ENCODE peak calls at places on chromosomes 2 and 18, in five cellular contexts. R is effector memory CD4-positive, alpha-beta T cell; A is psoas muscle; O is left ventricle myocardium inferior; S is tibial artery. L is an unnamed sample.

GRCh38 chr2:224016963-224017362 is 22.1 kb downstream of the SERPINE2 start:
- DNase-seq in S (no peak), O (no peak), R (no peak), A (no peak), L (no peak)

GRCh38 chr18:24810561-24810960 is 350.1 kb downstream of the HRH4 start:
- DNase-seq in A (no peak), S (no peak), R (no peak), O (no peak), L (no peak)

GRCh38 chr2:1708476-1709334 is 35.6 kb downstream of the PXDN start:
- DNase-seq in S (no peak), O (no peak), R (no peak), A (no peak), L (no peak)

GRCh38 chr2:85221291-85221690 is 88.1 kb downstream of the TCF7L1 start:
- DNase-seq in O (peak), S (no peak), R (no peak), A (no peak), L (no peak)

GRCh38 chr2:45237850-45238542 is 228.7 kb upstream of the SIX2 start:
- DNase-seq in S (peak), A (peak), R (no peak), O (peak), L (no peak)

GRCh38 chr2:168434164-168434563 is 21.9 kb upstream of the CERS6 start:
- DNase-seq in R (no peak), O (peak), S (no peak), A (peak), L (peak)

GRCh38 chr2:23791030-23791429 is 135.9 kb downstream of the ATAD2B start:
- DNase-seq in R (no peak), S (no peak), O (no peak), A (no peak), L (no peak)

GRCh38 chr2:143205106-143205764 is 76.0 kb downstream of the ARHGAP15 start:
- DNase-seq in S (no peak), O (no peak), R (no peak), A (no peak), L (no peak)

GRCh38 chr2:52258038-52258437 is 1226.1 kb upstream of the NRXN1 start:
- DNase-seq in O (no peak), R (no peak), A (no peak), S (no peak), L (no peak)

GRCh38 chr2:15776629-15776919 is 163.8 kb upstream of the MYCN start:
- DNase-seq in R (no peak), A (no peak), S (no peak), O (no peak), L (no peak)

GRCh38 chr2:175015340-175015739 is 10.2 kb upstream of the CHN1 start:
- DNase-seq in O (no peak), R (no peak), S (no peak), A (no peak), L (no peak)

GRCh38 chr2:118474151-118474561 is 373.3 kb downstream of the EN1 start:
- DNase-seq in S (no peak), O (no peak), A (no peak), R (no peak), L (no peak)

GRCh38 chr18:32802606-32803451 is 30.0 kb upstream of the KLHL14 start:
- DNase-seq in A (no peak), S (no peak), O (no peak), R (no peak), L (no peak)

GRCh38 chr18:26453370-26454030 is 94.9 kb downstream of the KCTD1 start:
- DNase-seq in S (no peak), A (no peak), R (no peak), O (no peak), L (no peak)

GRCh38 chr2:47907097-47907781 is 941 bp upstream of the FBXO11 start:
- DNase-seq in O (no peak), S (no peak), A (no peak), R (peak), L (no peak)

GRCh38 chr18:58389745-58390144 is 239.1 kb downstream of the ALPK2 start:
- DNase-seq in A (no peak), S (no peak), O (no peak), R (no peak), L (no peak)

GRCh38 chr2:128474014-128474961 is 155.6 kb upstream of the HS6ST1 start:
- DNase-seq in R (no peak), A (no peak), S (no peak), O (no peak), L (no peak)

GRCh38 chr18:37544713-37545112 is 20.9 kb downstream of the CELF4 start:
- DNase-seq in A (no peak), R (no peak), O (no peak), S (no peak), L (no peak)

GRCh38 chr2:120456867-120457266 is 110.9 kb downstream of the INHBB start:
- DNase-seq in R (no peak), O (no peak), A (no peak), S (no peak), L (no peak)

GRCh38 chr2:209416913-209417312 is 6.9 kb upstream of the MAP2 start:
- DNase-seq in R (no peak), A (no peak), S (no peak), O (no peak), L (no peak)

GRCh38 chr2:141595531-141595930 is 535.3 kb downstream of the LRP1B start:
- DNase-seq in S (no peak), A (no peak), R (no peak), O (no peak), L (no peak)

GRCh38 chr2:34161546-34161945 is 562.4 kb upstream of the FAM98A start:
- DNase-seq in O (no peak), R (no peak), S (no peak), A (no peak), L (no peak)

GRCh38 chr2:181457121-181457740 is at the start of gene ITGA4:
- DNase-seq in R (peak), A (peak), O (peak), S (peak), L (no peak)

GRCh38 chr2:155600296-155600695 is 732.2 kb downstream of the NR4A2 start:
- DNase-seq in O (no peak), R (no peak), S (no peak), A (no peak), L (no peak)

GRCh38 chr2:1655461-1655860 is 88.9 kb downstream of the PXDN start:
- DNase-seq in R (no peak), A (no peak), S (no peak), O (no peak), L (no peak)

GRCh38 chr2:16192416-16193216 is 252.3 kb downstream of the MYCN start:
- DNase-seq in S (no peak), R (no peak), O (no peak), A (no peak), L (no peak)

GRCh38 chr2:234914371-234915154 is 37.3 kb upstream of the SH3BP4 start:
- DNase-seq in S (no peak), A (no peak), R (no peak), O (no peak), L (no peak)

GRCh38 chr2:16323131-16323520 is 342.5 kb downstream of the CYRIA start:
- DNase-seq in A (no peak), S (no peak), R (no peak), O (no peak), L (no peak)

GRCh38 chr2:144996225-144996795 is 476.4 kb upstream of the ZEB2 start:
- DNase-seq in A (no peak), R (no peak), O (no peak), S (no peak), L (no peak)

GRCh38 chr2:153557211-153557610 is 78.6 kb upstream of the RPRM start:
- DNase-seq in R (no peak), O (no peak), S (no peak), A (no peak), L (no peak)

GRCh38 chr18:59904051-59904601 is 4.3 kb downstream of the PMAIP1 start:
- DNase-seq in A (no peak), S (no peak), O (no peak), R (no peak), L (no peak)

GRCh38 chr2:175742367-175742766 is 259.7 kb downstream of the LNPK start:
- DNase-seq in O (no peak), R (no peak), A (no peak), S (no peak), L (no peak)

GRCh38 chr2:136117909-136118818 is at the start of gene CXCR4:
- DNase-seq in S (peak), R (peak), O (peak), A (peak), L (no peak)

GRCh38 chr2:61634512-61634911 is 96.4 kb upstream of the XPO1 start:
- DNase-seq in R (no peak), S (no peak), O (no peak), A (no peak), L (no peak)

GRCh38 chr2:161134547-161135518 is 25.4 kb upstream of the TANK start:
- DNase-seq in R (no peak), S (no peak), A (no peak), O (peak), L (no peak)

GRCh38 chr2:54454922-54455583 is 1.1 kb upstream of the SPTBN1 start:
- DNase-seq in R (no peak), S (no peak), O (no peak), A (no peak), L (no peak)

DNA sequence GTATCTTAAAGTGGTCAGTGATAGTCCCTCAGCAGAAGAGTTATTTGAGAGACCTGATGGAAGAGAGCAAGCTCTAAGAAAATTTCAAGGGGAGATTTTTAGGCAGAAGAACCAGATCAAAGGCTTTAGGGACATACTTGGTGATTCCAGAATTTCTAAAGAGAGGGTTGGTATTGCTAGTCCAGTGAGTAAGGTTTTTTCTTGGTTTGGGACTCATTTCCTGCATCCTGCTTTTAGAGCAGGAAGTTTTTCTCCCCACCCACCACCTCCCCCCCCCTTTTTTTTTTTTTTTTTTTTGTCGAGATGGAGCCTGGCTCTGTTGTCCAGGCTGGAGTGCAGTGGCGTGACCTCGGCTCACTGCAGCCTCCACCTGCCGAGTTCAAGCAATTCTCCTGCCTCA is 42.6 kb upstream of the DYSF start:
- DNase-seq in A (no peak), O (no peak), S (no peak), R (no peak), L (no peak)
- H3K27ac ChIP-seq in A (peak), O (peak), S (no peak), R (no peak), L (no peak)

GRCh38 chr2:10762651-10763460 is 41.4 kb downstream of the ATP6V1C2 start:
- DNase-seq in R (no peak), O (no peak), S (no peak), A (no peak), L (no peak)

GRCh38 chr2:10759151-10759714 is 37.8 kb downstream of the ATP6V1C2 start:
- DNase-seq in R (no peak), A (no peak), S (no peak), O (no peak), L (no peak)

GRCh38 chr2:10763461-10763800 is 42.0 kb downstream of the ATP6V1C2 start:
- DNase-seq in S (no peak), R (no peak), O (no peak), A (no peak), L (no peak)

GRCh38 chr2:10760794-10761504 is 39.5 kb downstream of the ATP6V1C2 start:
- DNase-seq in O (no peak), A (no peak), S (no peak), R (no peak), L (no peak)

GRCh38 chr2:10761591-10761990 is 40.2 kb downstream of the ATP6V1C2 start:
- DNase-seq in R (no peak), O (no peak), A (no peak), S (no peak), L (no peak)
- H3K27ac ChIP-seq in R (no peak), O (no peak), A (no peak), S (no peak), L (no peak)

GRCh38 chr2:67389788-67390187 is 7.3 kb upstream of the ETAA1 start:
- DNase-seq in S (no peak), O (no peak), R (no peak), A (no peak), L (no peak)
- H3K27ac ChIP-seq in S (peak), O (peak), R (no peak), A (no peak), L (peak)

GRCh38 chr2:260507-261161 is 3.2 kb downstream of the SH3YL1 start:
- DNase-seq in O (no peak), S (no peak), A (no peak), R (no peak), L (no peak)
- H3K27ac ChIP-seq in O (no peak), S (no peak), A (no peak), R (no peak), L (no peak)